ENCODE peak calls at places on chromosomes 7 and 10, in seven cellular contexts. S is adrenal gland; E is colonic mucosa; R is neural progenitor cell; Z is HCEC 1CT; D is activated CD4-positive, alpha-beta T cell treated with anti-CD3 and anti-CD28 coated beads for 48 hours; T is stimulated activated CD4-positive, alpha-beta T cell treated with anti-CD3 and anti-CD28 coated beads, Interleukin-2, amount 100 ng/mL, for 48 hours. H is an unnamed sample.

GRCh38 chr7:31705377-31705776 is 18.4 kb downstream of the PPP1R17 start:
- DNase-seq in S (no peak), E (no peak), R (no peak), Z (no peak), D (no peak), T (no peak), H (no peak)

GRCh38 chr10:75230600-75231038 is 5.1 kb downstream of the COMTD1 start:
- DNase-seq in S (peak; percentile 96), E (peak; percentile 94), R (peak; percentile 91), Z (peak; percentile 80), D (peak; percentile 96), T (peak; percentile 91), H (peak; percentile 88)

GRCh38 chr10:59273453-59273852 is 88.9 kb downstream of the FAM13C start:
- DNase-seq in S (no peak), E (no peak), R (no peak), Z (no peak), D (no peak), T (no peak), H (no peak)

GRCh38 chr10:6957851-6958250 is 377.8 kb upstream of the PRKCQ start:
- DNase-seq in S (no peak), E (no peak), R (no peak), Z (no peak), D (no peak), T (no peak), H (no peak)

GRCh38 chr7:75756340-75757297 is 15.4 kb downstream of the CCL26 start:
- DNase-seq in S (no peak), E (no peak), R (peak; percentile 31), Z (peak; percentile 35), D (no peak), T (no peak), H (no peak)

GRCh38 chr10:86782691-86783418 is 26.4 kb downstream of the BMPR1A start:
- DNase-seq in S (no peak), E (no peak), R (no peak), Z (no peak), D (no peak), T (no peak), H (no peak)

GRCh38 chr7:29839302-29839701 is 33.0 kb downstream of the WIPF3 start:
- DNase-seq in S (peak; percentile 22), E (no peak), R (no peak), Z (peak; percentile 77), D (no peak), T (no peak), H (no peak)

GRCh38 chr10:19945275-19945674 is 129.0 kb downstream of the PLXDC2 start:
- DNase-seq in S (peak; percentile 68), E (no peak), R (no peak), Z (no peak), D (no peak), T (no peak), H (no peak)

GRCh38 chr10:85532821-85533220 is 833.8 kb downstream of the GRID1 start:
- DNase-seq in S (no peak), E (no peak), R (no peak), Z (no peak), D (no peak), T (no peak), H (no peak)

GRCh38 chr7:41984888-41985287 is 252.1 kb downstream of the GLI3 start:
- DNase-seq in S (no peak), E (no peak), R (no peak), Z (peak; percentile 47), D (no peak), T (no peak), H (no peak)

GRCh38 chr10:126504051-126504760 is 115.9 kb upstream of the ADAM12 start:
- DNase-seq in S (peak; percentile 40), E (peak; percentile 24), R (peak; percentile 77), Z (peak; percentile 60), D (peak; percentile 6), T (no peak), H (peak; percentile 62)

GRCh38 chr10:5512331-5512730 is 12.4 kb upstream of the CALML3 start:
- DNase-seq in S (no peak), E (no peak), R (no peak), Z (no peak), D (no peak), T (no peak), H (no peak)

GRCh38 chr7:55060085-55060484 is 41.3 kb downstream of the EGFR start:
- DNase-seq in S (no peak), E (no peak), R (no peak), Z (no peak), D (no peak), T (no peak), H (no peak)

GRCh38 chr7:112205348-112206237 is 606 bp downstream of the DOCK4 start:
- DNase-seq in S (peak; percentile 51), E (peak; percentile 60), R (peak; percentile 83), Z (peak; percentile 72), D (peak; percentile 41), T (no peak), H (peak; percentile 64)

GRCh38 chr10:89032141-89032814 is 41.7 kb downstream of the FAS start:
- DNase-seq in S (no peak), E (no peak), R (no peak), Z (peak; percentile 88), D (peak; percentile 81), T (peak; percentile 40), H (no peak)

GRCh38 chr10:90398551-90398950 is 459.3 kb downstream of the HTR7 start:
- DNase-seq in S (no peak), E (no peak), R (no peak), Z (peak; percentile 56), D (no peak), T (no peak), H (no peak)

GRCh38 chr7:78434281-78434680 is 635.7 kb downstream of the PHTF2 start:
- DNase-seq in S (no peak), E (no peak), R (peak; percentile 25), Z (peak; percentile 15), D (no peak), T (no peak), H (no peak)

GRCh38 chr10:106573106-106573505 is 591.4 kb downstream of the SORCS1 start:
- DNase-seq in S (no peak), E (no peak), R (no peak), Z (peak; percentile 87), D (no peak), T (no peak), H (no peak)

GRCh38 chr7:47153571-47153970 is 428.3 kb downstream of the TNS3 start:
- DNase-seq in S (no peak), E (no peak), R (peak; percentile 51), Z (no peak), D (no peak), T (no peak), H (no peak)

GRCh38 chr10:71476249-71477011 is 79.7 kb downstream of the CDH23 start:
- DNase-seq in S (peak; percentile 51), E (no peak), R (no peak), Z (no peak), D (no peak), T (no peak), H (no peak)

GRCh38 chr7:137768371-137768770 is 78.4 kb downstream of the DGKI start:
- DNase-seq in S (no peak), E (no peak), R (no peak), Z (no peak), D (no peak), T (no peak), H (no peak)

GRCh38 chr7:104767113-104767512 is 246.9 kb upstream of the KMT2E start:
- DNase-seq in S (no peak), E (no peak), R (no peak), Z (no peak), D (no peak), T (no peak), H (no peak)

GRCh38 chr7:98399903-98400537 is 870 bp downstream of the BAIAP2L1 start:
- DNase-seq in S (no peak), E (no peak), R (peak; percentile 81), Z (no peak), D (no peak), T (no peak), H (no peak)

GRCh38 chr7:69622014-69622818 is 23.9 kb downstream of the AUTS2 start:
- DNase-seq in S (no peak), E (no peak), R (no peak), Z (no peak), D (no peak), T (no peak), H (no peak)

GRCh38 chr10:15320522-15321203 is 50.4 kb downstream of the FAM171A1 start:
- DNase-seq in S (no peak), E (no peak), R (no peak), Z (no peak), D (no peak), T (no peak), H (no peak)

GRCh38 chr7:155227004-155227787 is 70.5 kb upstream of the INSIG1 start:
- DNase-seq in S (no peak), E (no peak), R (no peak), Z (no peak), D (no peak), T (no peak), H (no peak)